ENCODE peak calls at places on chromosomes 13 and 19, in nine cellular contexts. N is cardiac fibroblast, T is left lung, H is left ventricle myocardium inferior, G is A549, I is BJ, F is heart right ventricle, Y is heart left ventricle, B is fibroblast of mammary gland. X is an unnamed sample.

GRCh38 chr13:68927387-68928026 is 1180.1 kb upstream of the ATXN8OS start:
- DNase-seq in T (no peak), N (no peak), Y (no peak), I (no peak), G (no peak), H (no peak), B (peak; percentile 2), F (no peak), X (no peak)

GRCh38 chr13:62482351-62482750 is 1066.7 kb upstream of the PCDH20 start:
- DNase-seq in H (no peak), F (no peak), T (no peak), N (no peak), I (no peak), G (no peak), B (no peak), Y (no peak), X (no peak)

GRCh38 chr19:39084732-39085080 is 538 bp downstream of the ACP7 start:
- DNase-seq in N (no peak), T (no peak), I (no peak), B (no peak), Y (no peak), H (no peak), F (no peak), G (no peak), X (no peak)

GRCh38 chr19:38769635-38770211 is 3.6 kb downstream of the LGALS7 start:
- DNase-seq in I (no peak), N (peak; percentile 83), H (peak; percentile 92), F (peak; percentile 95), G (peak; percentile 77), B (peak; percentile 72), Y (peak; percentile 90), T (peak; percentile 88), X (peak; percentile 83)

GRCh38 chr13:45105895-45106294 is 14.4 kb upstream of the GTF2F2 start:
- DNase-seq in H (no peak), G (no peak), I (no peak), F (no peak), B (no peak), Y (no peak), N (peak; percentile 5), T (no peak), X (no peak)

GRCh38 chr19:29706635-29707034 is 8.4 kb downstream of the C19orf12 start:
- DNase-seq in G (no peak), H (no peak), I (no peak), Y (no peak), F (no peak), N (no peak), T (no peak), B (no peak), X (no peak)

GRCh38 chr13:111267784-111268183 is 52.7 kb upstream of the TEX29 start:
- DNase-seq in I (no peak), F (no peak), N (no peak), Y (no peak), G (no peak), B (peak; percentile 61), T (no peak), H (no peak), X (no peak)

GRCh38 chr19:50377051-50377441 is 789 bp downstream of the NR1H2 start:
- DNase-seq in N (peak; percentile 16), B (peak; percentile 17), T (no peak), Y (no peak), F (no peak), G (peak; percentile 55), H (no peak), I (no peak), X (peak; percentile 70)

DNA sequence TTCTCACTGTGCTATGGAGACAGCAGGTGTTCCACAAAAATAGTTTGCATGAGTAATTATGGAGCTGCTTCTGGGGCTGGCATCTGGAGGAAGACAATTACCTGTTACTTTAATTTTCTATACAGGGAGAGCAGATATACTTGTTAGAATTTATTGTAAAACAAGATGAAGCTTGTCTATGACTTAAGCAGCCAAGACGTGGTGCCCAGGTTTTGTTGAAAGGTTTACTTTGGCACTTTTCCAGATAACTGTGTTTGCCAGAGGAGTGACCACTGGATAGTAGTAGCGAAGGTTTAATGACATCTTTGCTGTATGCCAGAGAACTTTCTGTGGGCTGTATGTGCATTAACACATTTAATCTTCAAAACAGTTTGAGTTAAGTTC is 134.4 kb upstream of the KL start:
- DNase-seq in Y (no peak), B (no peak), T (no peak), F (no peak), G (no peak), I (no peak), H (no peak), N (no peak), X (no peak)
- H3K4me3 ChIP-seq in Y (no peak overlapping the region), B (no peak overlapping the region), T (no peak overlapping the region), F (no peak overlapping the region), G (no peak overlapping the region), I (no peak overlapping the region), H (no peak overlapping the region), N (no peak overlapping the region), X (no peak overlapping the region)

DNA sequence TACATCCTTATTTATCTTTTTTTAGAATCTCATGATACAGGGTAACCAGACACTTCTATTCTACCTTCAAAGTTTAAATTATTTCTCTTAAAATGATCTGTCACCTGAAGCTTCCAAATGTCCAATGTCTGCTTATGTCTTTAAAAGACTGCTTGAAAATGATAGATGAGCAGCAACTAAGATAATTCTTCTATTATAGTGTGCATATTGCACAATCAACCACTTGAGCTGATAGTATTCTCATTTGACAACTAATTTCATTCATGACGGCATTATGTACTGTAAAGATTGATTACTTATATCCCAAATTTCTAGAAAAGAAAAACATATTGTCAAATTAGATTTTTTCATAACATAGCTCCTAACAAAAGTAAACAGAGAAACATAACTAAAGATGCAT is 1478.2 kb upstream of the MIR17HG start:
- DNase-seq in I (no peak), B (no peak), Y (no peak), H (no peak), G (no peak), T (no peak), N (no peak), F (no peak), X (no peak)
- H3K4me3 ChIP-seq in I (no peak overlapping the region), B (no peak overlapping the region), Y (no peak overlapping the region), H (no peak overlapping the region), G (no peak overlapping the region), T (no peak overlapping the region), N (no peak overlapping the region), F (no peak overlapping the region), X (no peak overlapping the region)

GRCh38 chr19:46361915-46362314 is 15.0 kb downstream of the PPP5C start:
- DNase-seq in N (no peak), T (no peak), I (no peak), G (no peak), B (no peak), H (no peak), F (no peak), Y (no peak), X (no peak)
- H3K4me3 ChIP-seq in N (no peak overlapping the region), T (no peak overlapping the region), I (no peak overlapping the region), G (no peak overlapping the region), B (no peak overlapping the region), H (no peak overlapping the region), F (no peak overlapping the region), Y (no peak overlapping the region), X (no peak overlapping the region)

DNA sequence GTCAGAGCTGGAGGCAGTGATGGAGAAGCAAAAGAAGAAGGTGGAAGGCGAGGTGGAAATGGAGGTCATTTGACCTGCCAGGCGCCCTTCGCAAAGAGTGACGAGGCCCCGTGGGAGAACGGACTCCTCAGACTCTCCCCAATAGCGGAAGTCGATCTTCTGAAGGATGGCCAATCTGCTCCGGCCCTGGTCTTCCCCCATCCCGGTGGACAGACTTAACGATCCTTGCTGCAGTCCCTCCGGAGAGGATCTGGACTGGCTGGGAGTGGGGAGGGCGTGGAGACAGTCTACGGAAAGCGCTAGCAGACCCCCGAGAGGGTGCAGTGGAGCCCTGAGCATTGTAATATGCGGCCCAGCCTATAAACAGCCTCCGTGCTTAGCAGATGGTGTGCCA is 11.9 kb downstream of the EPS8L1 start:
- DNase-seq in T (no peak), B (peak; percentile 30), F (no peak), Y (no peak), H (no peak), N (peak; percentile 52), I (no peak), G (no peak), X (no peak)
- H3K4me3 ChIP-seq in T (peak overlapping the region; percentile 29), B (peak overlapping the region; percentile 47), F (peak overlapping the region; percentile 44), Y (peak overlapping the region; percentile 52), H (peak overlapping the region; percentile 70), N (peak overlapping the region; percentile 54), I (peak overlapping the region; percentile 52), G (no peak overlapping the region), X (peak overlapping the region; percentile 29)

GRCh38 chr19:5973867-5974635 is 3.9 kb downstream of the RANBP3 start:
- DNase-seq in H (no peak), I (no peak), T (no peak), G (no peak), B (no peak), F (no peak), N (no peak), Y (no peak), X (no peak)

GRCh38 chr19:5974721-5975387 is 3.1 kb downstream of the RANBP3 start:
- DNase-seq in I (no peak), G (no peak), B (peak; percentile 41), Y (no peak), N (no peak), T (peak; percentile 69), H (no peak), F (no peak), X (no peak)

GRCh38 chr19:5976768-5977167 is 1.2 kb downstream of the RANBP3 start:
- DNase-seq in Y (no peak), G (no peak), T (no peak), N (no peak), B (no peak), I (no peak), H (no peak), F (no peak), X (no peak)

GRCh38 chr19:5977222-5977784 is 637 bp downstream of the RANBP3 start:
- DNase-seq in G (no peak), H (no peak), Y (no peak), F (no peak), T (no peak), N (no peak), I (no peak), B (no peak), X (no peak)

GRCh38 chr19:5975388-5975728 is 2.6 kb downstream of the RANBP3 start:
- DNase-seq in T (no peak), H (no peak), I (no peak), F (no peak), G (no peak), Y (no peak), B (no peak), N (no peak), X (no peak)
- H3K4me3 ChIP-seq in T (no peak overlapping the region), H (no peak overlapping the region), I (no peak overlapping the region), F (no peak overlapping the region), G (no peak overlapping the region), Y (no peak overlapping the region), B (no peak overlapping the region), N (no peak overlapping the region), X (no peak overlapping the region)

X was measured in ovary.